ENCODE peak calls at places on chromosome 21, in four cellular contexts. One of them, this sample, is unnamed.

GRCh38 chr21:37073417-37074194 is 552 bp downstream of the TTC3 start:
- DNase-seq in HL-60: peak; percentile 56
- DNase-seq in K562: peak; percentile 58
- DNase-seq in GM12878: no peak
- DNase-seq in this sample: peak; percentile 27

GRCh38 chr21:14877581-14878228 is 187.1 kb downstream of the NRIP1 start:
- DNase-seq in HL-60: no peak
- DNase-seq in K562: no peak
- DNase-seq in GM12878: no peak
- DNase-seq in this sample: no peak

GRCh38 chr21:32861871-32862270 is 90.3 kb upstream of the PAXBP1 start:
- DNase-seq in HL-60: peak; percentile 20
- DNase-seq in K562: no peak
- DNase-seq in GM12878: no peak
- DNase-seq in this sample: no peak

GRCh38 chr21:41681336-41681801 is 85.5 kb downstream of the RIPK4 start:
- DNase-seq in HL-60: no peak
- DNase-seq in K562: no peak
- DNase-seq in GM12878: no peak
- DNase-seq in this sample: no peak

GRCh38 chr21:45014747-45015468 is 59.5 kb upstream of the ADARB1 start:
- DNase-seq in HL-60: no peak
- DNase-seq in K562: no peak
- DNase-seq in GM12878: no peak
- DNase-seq in this sample: no peak

GRCh38 chr21:34553199-34553952 is 41.4 kb upstream of the KCNE1 start:
- DNase-seq in HL-60: no peak
- DNase-seq in K562: no peak
- DNase-seq in GM12878: no peak
- DNase-seq in this sample: no peak

GRCh38 chr21:35529141-35529863 is 480.2 kb upstream of the RUNX1 start:
- DNase-seq in HL-60: no peak
- DNase-seq in K562: no peak
- DNase-seq in GM12878: no peak
- DNase-seq in this sample: no peak

GRCh38 chr21:45145146-45145545 is 70.8 kb downstream of the ADARB1 start:
- DNase-seq in HL-60: no peak
- DNase-seq in K562: no peak
- DNase-seq in GM12878: no peak
- DNase-seq in this sample: no peak

GRCh38 chr21:40652436-40652835 is 194.5 kb downstream of the DSCAM start:
- DNase-seq in HL-60: no peak
- DNase-seq in K562: no peak
- DNase-seq in GM12878: no peak
- DNase-seq in this sample: no peak

GRCh38 chr21:36487641-36488307 is 7.9 kb upstream of the CLDN14 start:
- DNase-seq in HL-60: peak; percentile 63
- DNase-seq in K562: no peak
- DNase-seq in GM12878: no peak
- DNase-seq in this sample: no peak

GRCh38 chr21:40672602-40673001 is 174.4 kb downstream of the DSCAM start:
- DNase-seq in HL-60: no peak
- DNase-seq in K562: no peak
- DNase-seq in GM12878: no peak
- DNase-seq in this sample: no peak

GRCh38 chr21:37087188-37087587 is 14.1 kb downstream of the TTC3 start:
- DNase-seq in HL-60: no peak
- DNase-seq in K562: no peak
- DNase-seq in GM12878: no peak
- DNase-seq in this sample: no peak

GRCh38 chr21:20875741-20876140 is 122.5 kb upstream of the NCAM2 start:
- DNase-seq in HL-60: no peak
- DNase-seq in K562: no peak
- DNase-seq in GM12878: no peak
- DNase-seq in this sample: no peak

GRCh38 chr21:15250384-15250783 is 185.6 kb upstream of the NRIP1 start:
- DNase-seq in HL-60: no peak
- DNase-seq in K562: no peak
- DNase-seq in GM12878: no peak
- DNase-seq in this sample: no peak

GRCh38 chr21:42137191-42137913 is 66.2 kb downstream of the UMODL1 start:
- DNase-seq in HL-60: no peak
- DNase-seq in K562: no peak
- DNase-seq in GM12878: no peak
- DNase-seq in this sample: no peak

GRCh38 chr21:31813873-31814272 is 58.9 kb upstream of the HUNK start:
- DNase-seq in HL-60: no peak
- DNase-seq in K562: peak; percentile 68
- DNase-seq in GM12878: no peak
- DNase-seq in this sample: no peak

GRCh38 chr21:15000076-15000475 is 64.7 kb downstream of the NRIP1 start:
- DNase-seq in HL-60: no peak
- DNase-seq in K562: no peak
- DNase-seq in GM12878: no peak
- DNase-seq in this sample: no peak

GRCh38 chr21:37166733-37167132 is 93.7 kb downstream of the TTC3 start:
- DNase-seq in HL-60: no peak
- DNase-seq in K562: no peak
- DNase-seq in GM12878: no peak
- DNase-seq in this sample: no peak

GRCh38 chr21:45138199-45139002 is 64.0 kb downstream of the ADARB1 start:
- DNase-seq in HL-60: peak; percentile 70
- DNase-seq in K562: peak; percentile 86
- DNase-seq in GM12878: no peak
- DNase-seq in this sample: peak; percentile 35

GRCh38 chr21:38920631-38921398 is 115.1 kb downstream of the ETS2 start:
- DNase-seq in HL-60: no peak
- DNase-seq in K562: no peak
- DNase-seq in GM12878: no peak
- DNase-seq in this sample: no peak
- TF ChIP-seq SPI1 in HL-60: no peak
- TF ChIP-seq SPI1 in K562: no peak
- TF ChIP-seq SPI1 in GM12878: no peak
- TF ChIP-seq SPI1 in this sample: no peak

DNA sequence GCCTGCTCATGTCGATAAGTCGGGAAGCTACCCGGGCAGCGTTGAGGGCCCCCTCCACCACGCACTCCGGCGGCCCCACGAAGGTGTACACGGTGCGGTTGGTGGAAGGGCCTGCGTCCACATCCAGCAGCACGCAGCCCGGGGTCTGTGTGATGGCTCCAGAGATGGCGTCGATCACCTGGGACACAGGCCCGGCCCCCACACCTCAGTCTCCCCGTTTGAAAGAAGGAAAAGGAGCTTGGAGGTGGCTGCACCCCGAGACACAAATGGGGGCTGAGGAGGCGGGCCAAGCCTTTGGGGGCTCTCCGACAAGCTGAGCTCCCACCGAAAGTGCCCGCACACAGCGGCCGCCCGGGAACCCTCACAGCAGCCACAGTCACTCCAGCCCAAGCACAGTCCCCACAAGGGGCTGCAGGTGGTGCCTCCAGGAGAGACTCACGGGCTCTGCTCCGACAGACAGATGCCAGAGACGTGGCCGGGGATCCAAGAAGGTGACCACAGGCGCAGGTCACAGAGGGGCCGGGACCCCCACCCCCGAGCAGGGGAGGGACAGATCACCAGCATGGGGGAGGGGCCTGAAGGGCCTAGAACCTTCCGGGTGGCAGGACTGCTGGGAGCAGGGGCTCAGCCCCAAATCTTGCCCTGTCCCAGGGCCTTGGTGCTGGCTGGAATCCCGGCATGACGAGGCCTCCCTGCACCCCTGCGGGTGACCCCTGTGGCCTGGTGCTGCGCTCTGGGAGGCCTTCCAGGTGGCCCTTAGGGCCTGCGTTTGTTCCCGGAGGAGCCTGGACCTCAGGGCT is 1.0 kb downstream of the FTCD start:
- DNase-seq in HL-60: no peak
- DNase-seq in K562: no peak
- DNase-seq in GM12878: no peak
- DNase-seq in this sample: no peak
- TF ChIP-seq SPI1 in HL-60: no peak
- TF ChIP-seq SPI1 in K562: no peak
- TF ChIP-seq SPI1 in GM12878: no peak
- TF ChIP-seq SPI1 in this sample: no peak

GRCh38 chr21:43753439-43753799 is 22.7 kb downstream of the CSTB start:
- DNase-seq in HL-60: no peak
- DNase-seq in K562: no peak
- DNase-seq in GM12878: no peak
- DNase-seq in this sample: no peak
- TF ChIP-seq SPI1 in HL-60: no peak
- TF ChIP-seq SPI1 in K562: no peak
- TF ChIP-seq SPI1 in GM12878: no peak
- TF ChIP-seq SPI1 in this sample: no peak

DNA sequence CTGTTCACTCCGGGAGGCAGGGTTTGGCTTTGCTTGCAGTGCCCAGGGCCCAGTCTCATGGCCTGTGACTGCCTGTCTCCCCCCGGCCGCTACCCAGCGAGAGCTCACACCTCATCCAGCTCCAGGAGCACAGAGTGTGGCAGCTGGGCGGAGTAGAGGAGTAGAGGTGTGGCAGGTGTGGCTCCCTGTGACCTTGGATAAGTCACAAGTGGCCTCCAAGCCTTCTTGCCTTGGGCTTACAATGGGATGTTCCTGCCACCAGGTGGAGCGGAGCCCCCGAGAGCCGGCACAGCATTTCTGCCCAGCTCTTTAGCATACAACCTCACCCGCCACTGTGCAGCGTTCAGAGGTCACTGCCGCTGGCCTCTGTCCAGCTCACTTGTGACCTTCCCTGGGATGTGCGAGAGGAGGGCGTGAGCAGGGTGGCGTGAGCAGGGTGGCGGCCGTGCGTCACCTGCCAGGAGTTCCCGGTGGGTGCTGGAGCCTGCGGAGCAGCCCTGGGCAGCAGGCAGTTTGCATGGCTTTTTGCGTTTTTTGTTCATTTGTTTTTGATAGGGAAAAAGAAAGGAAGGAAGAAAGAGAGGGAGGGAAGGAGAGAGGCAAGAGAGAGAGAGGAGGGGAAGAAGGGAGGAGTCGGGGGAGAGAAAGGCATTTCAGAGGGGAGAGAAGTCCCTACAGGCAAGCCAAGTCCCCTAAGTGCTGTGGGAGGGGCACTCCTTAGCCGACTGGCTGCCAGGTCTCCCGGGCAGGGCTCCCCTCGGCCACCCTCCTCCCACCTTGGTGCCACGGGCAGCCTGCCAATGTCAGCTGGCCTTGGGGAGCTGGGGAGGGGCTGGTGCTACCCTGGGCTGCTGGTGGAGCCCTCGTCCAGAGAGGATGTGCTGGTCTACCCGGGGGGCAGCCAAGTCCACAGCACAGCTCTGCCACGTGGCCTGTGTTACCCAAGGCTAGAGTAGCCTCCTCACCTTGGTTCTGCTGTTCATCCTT is 42.6 kb downstream of the CRYAA start:
- DNase-seq in HL-60: no peak
- DNase-seq in K562: no peak
- DNase-seq in GM12878: no peak
- DNase-seq in this sample: no peak
- TF ChIP-seq SPI1 in HL-60: no peak
- TF ChIP-seq SPI1 in K562: no peak
- TF ChIP-seq SPI1 in GM12878: no peak
- TF ChIP-seq SPI1 in this sample: no peak